ENCODE peak calls at places on chromosomes 3 and 15, in six cellular contexts. Q is T-helper 1 cell, V is AG08396, I is right cardiac atrium, D is GM12865, J is lower lobe of right lung. G is an unnamed sample.
A peak's percentile ranks its signal among the peaks of the same experiment; 100 is the strongest.

GRCh38 chr3:86382556-86382955 is 608.4 kb downstream of the VGLL3 start:
- DNase-seq in Q (no peak), V (no peak), I (no peak), D (no peak), J (no peak), G (no peak)

GRCh38 chr15:68684476-68684875 is 105.7 kb downstream of the CORO2B start:
- DNase-seq in Q (no peak), V (no peak), I (no peak), D (no peak), J (no peak), G (no peak)

GRCh38 chr3:105905328-105905727 is 36.5 kb upstream of the CBLB start:
- DNase-seq in Q (no peak), V (no peak), I (no peak), D (no peak), J (no peak), G (no peak)

GRCh38 chr3:175672119-175672689 is 813.1 kb downstream of the NAALADL2 start:
- DNase-seq in Q (no peak), V (peak; percentile 7), I (no peak), D (no peak), J (no peak), G (peak; percentile 18)

GRCh38 chr3:58161435-58162398 is 49.1 kb downstream of the DNASE1L3 start:
- DNase-seq in Q (no peak), V (peak; percentile 83), I (peak; percentile 80), D (no peak), J (no peak), G (peak; percentile 74)

GRCh38 chr3:27093771-27094170 is 275.4 kb downstream of the NEK10 start:
- DNase-seq in Q (no peak), V (no peak), I (no peak), D (no peak), J (no peak), G (no peak)

GRCh38 chr3:120450914-120451669 is at the start of gene FSTL1:
- DNase-seq in Q (no peak), V (peak; percentile 86), I (peak; percentile 84), D (no peak), J (no peak), G (no peak)

GRCh38 chr3:129429080-129429451 is 630 bp upstream of the EFCAB12 start:
- DNase-seq in Q (no peak), V (no peak), I (no peak), D (no peak), J (no peak), G (no peak)

GRCh38 chr3:184619348-184619747 is 57.8 kb downstream of the EPHB3 start:
- DNase-seq in Q (no peak), V (no peak), I (peak; percentile 65), D (no peak), J (no peak), G (no peak)

GRCh38 chr3:20561166-20561565 is 375.2 kb upstream of the SGO1 start:
- DNase-seq in Q (no peak), V (no peak), I (no peak), D (no peak), J (no peak), G (no peak)

GRCh38 chr15:88702983-88703382 is 64.2 kb downstream of the ISG20 start:
- DNase-seq in Q (no peak), V (no peak), I (no peak), D (no peak), J (no peak), G (no peak)

GRCh38 chr3:30743086-30743619 is 136.8 kb downstream of the TGFBR2 start:
- DNase-seq in Q (no peak), V (no peak), I (no peak), D (no peak), J (no peak), G (no peak)

GRCh38 chr3:196131921-196132320 is 50.0 kb upstream of the TFRC start:
- DNase-seq in Q (no peak), V (no peak), I (no peak), D (no peak), J (peak; percentile 40), G (no peak)

GRCh38 chr3:114350690-114351089 is 56.9 kb downstream of the TIGIT start:
- DNase-seq in Q (no peak), V (no peak), I (no peak), D (no peak), J (no peak), G (no peak)

GRCh38 chr3:54243262-54243931 is 121.0 kb downstream of the CACNA2D3 start:
- DNase-seq in Q (no peak), V (peak; percentile 12), I (peak; percentile 21), D (peak; percentile 17), J (no peak), G (no peak)

GRCh38 chr3:169497567-169498257 is 165.8 kb downstream of the MECOM start:
- DNase-seq in Q (no peak), V (peak; percentile 5), I (no peak), D (no peak), J (no peak), G (no peak)

GRCh38 chr3:141402476-141403171 is 34.3 kb downstream of the ZBTB38 start:
- DNase-seq in Q (peak; percentile 40), V (peak; percentile 69), I (peak; percentile 72), D (peak; percentile 65), J (peak; percentile 83), G (no peak)

GRCh38 chr15:57551717-57552677 is 39.7 kb upstream of the MYZAP start:
- DNase-seq in Q (no peak), V (peak; percentile 81), I (no peak), D (no peak), J (no peak), G (no peak)

GRCh38 chr3:197226179-197226578 is 72.2 kb downstream of the DLG1 start:
- DNase-seq in Q (no peak), V (no peak), I (no peak), D (no peak), J (no peak), G (no peak)

GRCh38 chr3:58683001-58683845 is 16.6 kb upstream of the FAM3D start:
- DNase-seq in Q (no peak), V (peak; percentile 42), I (no peak), D (peak; percentile 75), J (no peak), G (no peak)

GRCh38 chr3:134487406-134487805 is 1.5 kb downstream of the CEP63 start:
- DNase-seq in Q (peak; percentile 27), V (no peak), I (no peak), D (peak; percentile 73), J (no peak), G (no peak)

GRCh38 chr15:35206060-35206675 is 121.1 kb upstream of the NANOGP8 start:
- DNase-seq in Q (peak; percentile 3), V (peak; percentile 14), I (no peak), D (peak; percentile 41), J (no peak), G (peak; percentile 4)

GRCh38 chr3:105829229-105829628 is 39.6 kb downstream of the CBLB start:
- DNase-seq in Q (no peak), V (no peak), I (no peak), D (no peak), J (no peak), G (no peak)

GRCh38 chr3:180631317-180631716 is 29.4 kb downstream of the TTC14 start:
- DNase-seq in Q (no peak), V (no peak), I (no peak), D (no peak), J (no peak), G (no peak)

GRCh38 chr15:72180771-72181324 is 16.7 kb downstream of the GRAMD2A start:
- DNase-seq in Q (no peak), V (no peak), I (no peak), D (no peak), J (no peak), G (no peak)

GRCh38 chr3:53320697-53321096 is 26.6 kb downstream of the DCP1A start:
- DNase-seq in Q (no peak), V (no peak), I (no peak), D (no peak), J (no peak), G (no peak)

GRCh38 chr3:53243165-53243564 is 12.7 kb downstream of the TKT start:
- DNase-seq in Q (no peak), V (no peak), I (peak; percentile 51), D (no peak), J (peak; percentile 65), G (no peak)

GRCh38 chr3:24242012-24242698 is 252.5 kb downstream of the THRB start:
- DNase-seq in Q (no peak), V (peak; percentile 29), I (no peak), D (no peak), J (no peak), G (no peak)

GRCh38 chr3:49689046-49689886 is at the start of the genes MST1 and RNF123:
- DNase-seq in Q (peak; percentile 90), V (peak; percentile 94), I (peak; percentile 94), D (peak; percentile 96), J (peak; percentile 92), G (no peak)